ENCODE peak calls at places on chromosomes 13 and 19, in seven cellular contexts. Q is NCI-H345, F is body of pancreas, M is sigmoid colon, U is Calu3, O is LHCN-M2, X is pancreas. Z is an unnamed sample.

GRCh38 chr13:105598551-105598950 is 936.9 kb downstream of the EFNB2 start:
- DNase-seq in M (no peak), Q (no peak), U (no peak), O (peak), X (no peak), F (no peak), Z (no peak)

GRCh38 chr13:70178346-70178745 is 70.1 kb upstream of the KLHL1 start:
- DNase-seq in F (no peak), Q (no peak), U (no peak), X (no peak), O (no peak), M (no peak), Z (no peak)

GRCh38 chr19:35306473-35307246 is 14.7 kb downstream of the MAG start:
- DNase-seq in M (no peak), U (peak), Q (peak), X (no peak), F (no peak), O (no peak), Z (no peak)

GRCh38 chr13:98826156-98826555 is 73.7 kb upstream of the SLC15A1 start:
- DNase-seq in F (no peak), U (no peak), O (no peak), X (no peak), M (no peak), Q (no peak), Z (no peak)

GRCh38 chr19:58361900-58362271 is 665 bp downstream of the ZNF497 start:
- DNase-seq in Q (peak), F (peak), U (peak), X (peak), O (peak), M (no peak), Z (no peak)

GRCh38 chr13:101306773-101307172 is 109.5 kb downstream of the NALCN start:
- DNase-seq in M (no peak), O (no peak), F (no peak), U (no peak), X (no peak), Q (no peak), Z (no peak)

GRCh38 chr13:95300625-95301134 is 571 bp downstream of the ABCC4 start:
- DNase-seq in M (peak), O (peak), F (peak), X (peak), Q (peak), U (peak), Z (peak)

GRCh38 chr19:33464010-33464732 is 57.4 kb downstream of the PEPD start:
- DNase-seq in O (no peak), F (no peak), X (no peak), U (no peak), M (no peak), Q (no peak), Z (no peak)

GRCh38 chr13:83312194-83312593 is 570.1 kb downstream of the SLITRK1 start:
- DNase-seq in F (no peak), O (no peak), X (no peak), Q (no peak), U (no peak), M (no peak), Z (no peak)

Z was measured in mucosa of gallbladder.